ENCODE peak calls at places on chromosomes 11 and 22, in eight cellular contexts. E is C1 segment of cervical spinal cord; F is stimulated activated CD4-positive, alpha-beta T cell treated with anti-CD3 and anti-CD28 coated beads, TNF-alpha, amount 100 ng/mL, for 1 hour; M is NCI-H345; S is A549; Z is NCI-H82; L is posterior cingulate gyrus; I is GM23248. Y is an unnamed sample.
A peak's percentile ranks its signal among the peaks of the same experiment; 100 is the strongest.

GRCh38 chr11:71992331-71992730 is 6.4 kb upstream of the IL18BP start:
- DNase-seq in E (no peak), F (no peak), M (no peak), S (no peak), Z (no peak), L (no peak), I (no peak), Y (no peak)

GRCh38 chr11:61516675-61517516 is 8.3 kb downstream of the LRRC10B start:
- DNase-seq in E (peak; percentile 12), F (no peak), M (peak; percentile 17), S (peak; percentile 28), Z (peak; percentile 95), L (peak; percentile 62), I (peak; percentile 45), Y (no peak)

GRCh38 chr22:37150701-37151100 is 985 bp upstream of the IL2RB start:
- DNase-seq in E (no peak), F (no peak), M (no peak), S (no peak), Z (no peak), L (no peak), I (no peak), Y (no peak)

GRCh38 chr11:62805991-62806441 is 776 bp upstream of the NXF1 start:
- DNase-seq in E (no peak), F (no peak), M (no peak), S (no peak), Z (peak; percentile 68), L (no peak), I (peak; percentile 45), Y (no peak)

GRCh38 chr22:27173530-27173929 is 516.1 kb downstream of the MIAT start:
- DNase-seq in E (no peak), F (no peak), M (no peak), S (no peak), Z (no peak), L (no peak), I (no peak), Y (no peak)

GRCh38 chr11:116217006-116217405 is 555.8 kb downstream of the BUD13 start:
- DNase-seq in E (no peak), F (no peak), M (peak; percentile 47), S (peak; percentile 48), Z (peak; percentile 63), L (peak; percentile 78), I (peak; percentile 65), Y (peak; percentile 27)

GRCh38 chr11:17595526-17596309 is 48.7 kb downstream of the OTOG start:
- DNase-seq in E (no peak), F (no peak), M (no peak), S (no peak), Z (no peak), L (no peak), I (no peak), Y (no peak)

GRCh38 chr22:30309981-30310672 is 16.6 kb downstream of the TBC1D10A start:
- DNase-seq in E (no peak), F (no peak), M (no peak), S (no peak), Z (no peak), L (no peak), I (peak; percentile 87), Y (no peak)

GRCh38 chr22:24165673-24166072 is 15.6 kb upstream of the SUSD2 start:
- DNase-seq in E (no peak), F (no peak), M (no peak), S (no peak), Z (no peak), L (no peak), I (peak; percentile 77), Y (no peak)

GRCh38 chr22:20401376-20402020 is 7.5 kb downstream of the ZNF74 start:
- DNase-seq in E (no peak), F (no peak), M (no peak), S (no peak), Z (no peak), L (no peak), I (no peak), Y (no peak)

GRCh38 chr22:50059185-50059880 is 1.2 kb upstream of the TTLL8 start:
- DNase-seq in E (no peak), F (no peak), M (no peak), S (peak; percentile 29), Z (peak; percentile 26), L (no peak), I (peak; percentile 47), Y (no peak)

GRCh38 chr11:45161252-45162063 is 15.0 kb downstream of the PRDM11 start:
- DNase-seq in E (no peak), F (no peak), M (no peak), S (no peak), Z (no peak), L (no peak), I (peak; percentile 16), Y (no peak)

GRCh38 chr11:84430661-84431060 is 1144.5 kb upstream of the CCDC90B start:
- DNase-seq in E (no peak), F (no peak), M (peak; percentile 58), S (peak; percentile 9), Z (peak; percentile 73), L (peak; percentile 15), I (no peak), Y (no peak)

GRCh38 chr11:35292290-35292689 is 127.1 kb downstream of the SLC1A2 start:
- DNase-seq in E (no peak), F (no peak), M (peak; percentile 50), S (no peak), Z (peak; percentile 29), L (no peak), I (no peak), Y (no peak)

GRCh38 chr11:58912124-58912523 is 27.2 kb upstream of the GLYATL1 start:
- DNase-seq in E (no peak), F (no peak), M (no peak), S (no peak), Z (no peak), L (no peak), I (peak; percentile 46), Y (no peak)

GRCh38 chr22:19799322-19800190 is 39.0 kb downstream of the TBX1 start:
- DNase-seq in E (no peak), F (no peak), M (no peak), S (no peak), Z (peak; percentile 36), L (no peak), I (peak; percentile 98), Y (no peak)

GRCh38 chr11:69588270-69588669 is 52.7 kb upstream of the CCND1 start:
- DNase-seq in E (no peak), F (no peak), M (no peak), S (peak; percentile 66), Z (no peak), L (no peak), I (peak; percentile 95), Y (peak; percentile 54)

Y was measured in HCT116.